ENCODE peak calls at places on chromosomes 4 and X, in nine cellular contexts. B is tibial nerve, N is OCI-LY7, Y is esophagus squamous epithelium, Z is PC-9, W is ovary, V is uterus, E is K562, C is body of pancreas. F is an unnamed sample. For H3K4me1, the result is how much of the 10 kb centered on the place peaks cover.

GRCh38 chr4:121272526-121272925 is 108.3 kb downstream of the QRFPR start:
- DNase-seq in B (no peak), N (no peak), Y (no peak), Z (peak), W (no peak), V (no peak), E (peak), C (no peak), F (no peak)

GRCh38 chrX:130994671-130995070 is 63.5 kb upstream of the ARHGAP36 start:
- DNase-seq in B (no peak), N (peak), Y (no peak), Z (no peak), W (no peak), V (no peak), E (peak), C (peak), F (no peak)

GRCh38 chr4:30716671-30717207 is 3.4 kb upstream of the PCDH7 start:
- DNase-seq in B (no peak), N (no peak), Y (no peak), Z (no peak), W (no peak), V (no peak), E (no peak), C (no peak), F (no peak)

GRCh38 chrX:623599-624323 is 6.8 kb upstream of the SHOX start:
- DNase-seq in B (no peak), N (no peak), Y (no peak), Z (no peak), W (no peak), V (no peak), E (no peak), C (no peak), F (peak)

GRCh38 chr4:7121861-7122653 is 54.2 kb upstream of the GRPEL1 start:
- DNase-seq in B (no peak), N (no peak), Y (no peak), Z (no peak), W (no peak), V (no peak), E (no peak), C (no peak), F (no peak)

GRCh38 chr4:127210877-127211276 is 421.9 kb upstream of the INTU start:
- DNase-seq in B (no peak), N (no peak), Y (no peak), Z (no peak), W (peak), V (peak), E (no peak), C (no peak), F (no peak)

GRCh38 chr4:93788712-93789111 is 39.8 kb upstream of the ATOH1 start:
- DNase-seq in B (no peak), N (peak), Y (no peak), Z (peak), W (no peak), V (no peak), E (peak), C (no peak), F (no peak)

GRCh38 chrX:45006002-45006800 is 133.2 kb downstream of the KDM6A start:
- DNase-seq in B (no peak), N (no peak), Y (no peak), Z (no peak), W (no peak), V (no peak), E (no peak), C (no peak), F (no peak)

GRCh38 chr4:110742148-110742547 is 119.3 kb upstream of the PITX2 start:
- DNase-seq in B (no peak), N (no peak), Y (no peak), Z (no peak), W (no peak), V (no peak), E (no peak), C (no peak), F (no peak)

GRCh38 chrX:70480660-70481018 is 36.0 kb downstream of the DLG3 start:
- DNase-seq in B (no peak), N (no peak), Y (no peak), Z (no peak), W (no peak), V (peak), E (no peak), C (no peak), F (no peak)

DNA sequence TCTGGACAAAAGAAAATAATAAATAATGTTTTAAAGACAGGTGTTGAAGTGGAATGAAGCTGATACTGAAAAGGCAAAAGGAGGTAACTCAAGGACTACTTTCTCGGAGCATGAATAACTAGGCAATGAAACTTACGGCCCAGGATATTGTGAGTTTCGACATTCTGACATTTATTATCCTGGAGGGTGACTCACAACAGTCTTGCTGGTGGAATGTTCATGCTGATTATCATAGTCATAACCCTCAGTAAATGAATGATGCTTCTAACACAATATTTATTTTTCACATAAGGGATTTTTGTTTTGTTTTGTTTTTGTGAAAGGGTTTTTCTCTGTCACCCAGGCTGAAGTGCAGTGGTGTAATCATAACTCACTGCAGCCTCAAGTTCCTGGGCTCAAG is 147.0 kb upstream of the HPGD start:
- DNase-seq in B (no peak), N (no peak), Y (no peak), Z (peak), W (no peak), V (no peak), E (peak), C (no peak), F (no peak)
- H3K4me1 ChIP-seq in B (under half), N (under half), Y (under half), Z (under half), W (under half), V (under half), E (under half), C (under half), F (under half)

DNA sequence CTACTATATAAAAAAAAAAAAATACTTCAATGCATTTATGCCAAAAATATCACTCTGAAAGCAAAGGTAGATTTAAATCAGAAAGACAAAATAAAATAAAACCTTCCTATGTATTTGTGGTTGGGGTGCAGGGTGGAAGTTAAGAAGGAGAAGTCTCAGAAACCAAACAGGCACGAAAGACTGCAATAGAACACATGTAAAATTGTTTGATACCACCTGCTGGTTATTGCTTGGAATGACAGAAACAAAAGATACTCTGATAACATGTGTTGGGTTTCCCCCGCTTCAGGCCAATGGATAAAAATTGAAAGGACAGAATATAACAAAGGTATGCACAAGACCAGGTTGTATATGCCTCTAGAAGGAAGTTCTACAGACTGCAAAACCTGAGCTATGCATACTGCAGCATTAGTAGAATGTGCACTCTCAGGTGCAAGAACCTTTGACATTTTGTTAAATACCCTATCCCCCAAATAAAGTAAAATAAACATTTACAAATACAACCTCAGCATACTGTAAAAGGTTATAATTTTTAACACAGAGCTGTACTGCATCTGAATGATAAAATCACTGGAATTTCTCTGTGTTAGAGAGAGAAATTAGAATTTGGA is 118.8 kb downstream of the GABRA2 start:
- DNase-seq in B (no peak), N (peak), Y (no peak), Z (no peak), W (no peak), V (no peak), E (peak), C (no peak), F (no peak)
- TF ChIP-seq CTCF in B (peak), N (peak), Y (no peak), Z (peak), W (no peak), V (no peak), E (no peak), C (peak), F (no peak)

GRCh38 chr4:144667500-144667899 is 21.5 kb downstream of the HHIP start:
- DNase-seq in B (no peak), N (no peak), Y (no peak), Z (no peak), W (no peak), V (no peak), E (no peak), C (no peak), F (no peak)

GRCh38 chr4:144658908-144659307 is 13.0 kb downstream of the HHIP start:
- DNase-seq in B (no peak), N (no peak), Y (no peak), Z (no peak), W (no peak), V (no peak), E (no peak), C (no peak), F (no peak)

GRCh38 chr4:144666539-144667175 is 20.7 kb downstream of the HHIP start:
- DNase-seq in B (no peak), N (no peak), Y (no peak), Z (no peak), W (no peak), V (no peak), E (no peak), C (no peak), F (no peak)

GRCh38 chr4:144659493-144659892 is 13.5 kb downstream of the HHIP start:
- DNase-seq in B (no peak), N (no peak), Y (no peak), Z (no peak), W (no peak), V (no peak), E (no peak), C (no peak), F (no peak)

GRCh38 chr4:144663852-144664488 is 18.0 kb downstream of the HHIP start:
- DNase-seq in B (no peak), N (no peak), Y (no peak), Z (no peak), W (no peak), V (no peak), E (no peak), C (no peak), F (no peak)
- H3K4me1 ChIP-seq in B (under half), N (under half), Y (under half), Z (under half), W (under half), V (under half), E (under half), C (under half), F (under half)

GRCh38 chr4:112060212-112060611 is 85.0 kb upstream of the FAM241A start:
- DNase-seq in B (no peak), N (peak), Y (no peak), Z (no peak), W (no peak), V (no peak), E (peak), C (no peak), F (no peak)
- TF ChIP-seq CTCF in B (no peak), N (peak), Y (peak), Z (peak), W (no peak), V (no peak), E (peak), C (no peak), F (no peak)

DNA sequence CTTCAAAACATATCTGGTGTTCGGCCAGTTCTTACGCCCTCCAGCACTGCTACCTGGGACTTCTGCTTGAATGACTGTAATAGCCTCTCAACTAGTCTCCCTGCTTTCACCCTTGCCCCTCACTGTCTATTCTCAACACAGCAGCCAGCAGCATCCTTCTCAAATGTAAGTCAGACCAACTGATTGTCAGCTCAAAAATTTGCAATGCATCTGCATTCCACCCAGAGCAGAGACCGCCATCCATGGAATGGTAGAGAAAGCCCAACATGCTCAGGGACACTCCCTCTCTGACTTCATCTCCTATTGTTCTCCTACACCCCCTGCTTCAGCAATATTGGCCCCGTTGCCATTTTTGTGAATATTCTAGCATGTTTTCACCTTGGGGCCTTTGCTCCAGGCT is 5.9 kb downstream of the TLR7 start:
- DNase-seq in B (no peak), N (no peak), Y (no peak), Z (no peak), W (no peak), V (no peak), E (no peak), C (no peak), F (no peak)
- H3K4me1 ChIP-seq in B (under half), N (half or more), Y (under half), Z (under half), W (under half), V (under half), E (under half), C (under half), F (under half)

DNA sequence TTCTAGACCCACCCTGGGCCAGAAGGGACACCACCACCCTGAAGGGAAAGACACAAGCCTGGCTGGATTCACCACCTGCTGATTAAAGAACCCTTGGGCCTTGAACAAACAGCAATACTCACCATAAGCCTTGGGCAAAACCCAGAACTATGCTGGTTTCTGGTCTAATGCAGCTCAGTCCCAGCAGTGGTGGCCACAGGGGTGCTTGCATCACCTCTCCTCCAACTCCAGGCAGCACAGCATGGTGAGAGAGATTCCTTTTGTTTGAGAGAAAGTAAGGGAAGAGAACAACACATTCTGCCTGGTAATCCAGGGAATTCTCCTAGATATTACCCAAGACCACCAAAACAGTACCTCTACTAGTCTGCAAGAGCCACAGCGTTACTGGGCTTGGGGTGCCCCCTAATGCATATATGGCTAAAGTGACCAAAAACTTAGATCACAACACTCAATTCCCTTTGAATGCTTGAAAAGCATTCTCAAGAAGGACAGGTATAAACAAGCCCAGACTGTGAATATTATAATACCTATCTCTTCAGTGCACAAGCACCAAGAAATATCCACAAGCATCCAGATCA is 25.7 kb downstream of the RNF128 start:
- DNase-seq in B (no peak), N (peak), Y (no peak), Z (no peak), W (no peak), V (no peak), E (no peak), C (no peak), F (no peak)
- TF ChIP-seq CTCF in B (no peak), N (peak), Y (no peak), Z (peak), W (no peak), V (no peak), E (no peak), C (no peak), F (no peak)

DNA sequence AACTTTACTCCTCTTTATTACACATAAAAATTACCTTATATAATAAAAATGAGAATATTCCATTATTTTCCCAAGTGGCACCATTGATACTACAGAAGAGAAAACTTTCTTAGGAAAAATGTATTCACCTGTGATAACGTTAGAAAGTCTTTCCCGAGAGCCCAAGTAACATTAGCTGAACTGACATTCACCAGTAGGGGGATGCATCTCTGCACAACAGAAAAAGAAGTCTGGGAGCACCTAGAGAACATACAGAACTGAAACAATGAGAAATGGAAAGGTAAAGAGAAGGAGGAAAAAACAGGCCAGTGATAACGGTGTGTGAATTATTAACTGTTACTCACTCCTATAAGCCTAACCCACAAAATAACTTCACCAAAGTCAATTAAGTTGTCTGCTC is 423.3 kb downstream of the CENPC start:
- DNase-seq in B (no peak), N (no peak), Y (no peak), Z (no peak), W (no peak), V (no peak), E (peak), C (no peak), F (no peak)
- H3K4me1 ChIP-seq in B (under half), N (under half), Y (under half), Z (under half), W (under half), V (under half), E (under half), C (under half), F (under half)

GRCh38 chrX:153924149-153924861 is 1.8 kb downstream of the ARHGAP4 start:
- DNase-seq in B (no peak), N (peak), Y (no peak), Z (no peak), W (no peak), V (no peak), E (peak), C (no peak), F (no peak)
- TF ChIP-seq CTCF in B (peak), N (peak), Y (peak), Z (peak), W (no peak), V (peak), E (peak), C (no peak), F (no peak)